ENCODE peak calls at places on chromosomes 7 and 10, in seven cellular contexts. One of them, this sample, is unnamed.

GRCh38 chr7:54798569-54798968 is 39.6 kb upstream of the SEC61G start:
- DNase-seq in NCI-H1930: no peak
- DNase-seq in GM12892: no peak
- DNase-seq in progenitor cell of endocrine pancreas: no peak
- DNase-seq in NCI-H460: no peak
- DNase-seq in caudate nucleus: no peak
- DNase-seq in fibroblast of mammary gland: no peak
- DNase-seq in this sample: no peak

GRCh38 chr10:131885391-131886165 is 15.2 kb upstream of the PPP2R2D start:
- DNase-seq in NCI-H1930: no peak
- DNase-seq in GM12892: peak
- DNase-seq in progenitor cell of endocrine pancreas: peak
- DNase-seq in NCI-H460: peak
- DNase-seq in caudate nucleus: peak
- DNase-seq in fibroblast of mammary gland: peak
- DNase-seq in this sample: peak

GRCh38 chr10:14450041-14450491 is 119.3 kb upstream of the FRMD4A start:
- DNase-seq in NCI-H1930: no peak
- DNase-seq in GM12892: no peak
- DNase-seq in progenitor cell of endocrine pancreas: no peak
- DNase-seq in NCI-H460: no peak
- DNase-seq in caudate nucleus: no peak
- DNase-seq in fibroblast of mammary gland: no peak
- DNase-seq in this sample: no peak

GRCh38 chr10:119315128-119316001 is 108.0 kb downstream of the GRK5 start:
- DNase-seq in NCI-H1930: no peak
- DNase-seq in GM12892: peak
- DNase-seq in progenitor cell of endocrine pancreas: no peak
- DNase-seq in NCI-H460: peak
- DNase-seq in caudate nucleus: no peak
- DNase-seq in fibroblast of mammary gland: peak
- DNase-seq in this sample: no peak

GRCh38 chr7:111650456-111650999 is 88.2 kb upstream of the IMMP2L start:
- DNase-seq in NCI-H1930: no peak
- DNase-seq in GM12892: no peak
- DNase-seq in progenitor cell of endocrine pancreas: no peak
- DNase-seq in NCI-H460: peak
- DNase-seq in caudate nucleus: no peak
- DNase-seq in fibroblast of mammary gland: peak
- DNase-seq in this sample: no peak

GRCh38 chr7:873367-874002 is 2.9 kb upstream of the GET4 start:
- DNase-seq in NCI-H1930: peak
- DNase-seq in GM12892: peak
- DNase-seq in progenitor cell of endocrine pancreas: peak
- DNase-seq in NCI-H460: peak
- DNase-seq in caudate nucleus: peak
- DNase-seq in fibroblast of mammary gland: peak
- DNase-seq in this sample: peak

GRCh38 chr7:100175296-100175935 is 1.8 kb downstream of the GPC2 start:
- DNase-seq in NCI-H1930: no peak
- DNase-seq in GM12892: no peak
- DNase-seq in progenitor cell of endocrine pancreas: no peak
- DNase-seq in NCI-H460: no peak
- DNase-seq in caudate nucleus: no peak
- DNase-seq in fibroblast of mammary gland: no peak
- DNase-seq in this sample: no peak

GRCh38 chr10:25912796-25913195 is 21.2 kb upstream of the MYO3A start:
- DNase-seq in NCI-H1930: no peak
- DNase-seq in GM12892: no peak
- DNase-seq in progenitor cell of endocrine pancreas: no peak
- DNase-seq in NCI-H460: no peak
- DNase-seq in caudate nucleus: no peak
- DNase-seq in fibroblast of mammary gland: no peak
- DNase-seq in this sample: no peak

GRCh38 chr10:124703778-124704427 is 40.3 kb downstream of the FAM53B start:
- DNase-seq in NCI-H1930: no peak
- DNase-seq in GM12892: no peak
- DNase-seq in progenitor cell of endocrine pancreas: no peak
- DNase-seq in NCI-H460: no peak
- DNase-seq in caudate nucleus: peak
- DNase-seq in fibroblast of mammary gland: peak
- DNase-seq in this sample: no peak

GRCh38 chr7:98968621-98969020 is 90.3 kb downstream of the TRRAP start:
- DNase-seq in NCI-H1930: no peak
- DNase-seq in GM12892: no peak
- DNase-seq in progenitor cell of endocrine pancreas: no peak
- DNase-seq in NCI-H460: no peak
- DNase-seq in caudate nucleus: no peak
- DNase-seq in fibroblast of mammary gland: no peak
- DNase-seq in this sample: no peak

GRCh38 chr10:33126118-33126517 is 168.1 kb upstream of the ITGB1 start:
- DNase-seq in NCI-H1930: no peak
- DNase-seq in GM12892: no peak
- DNase-seq in progenitor cell of endocrine pancreas: no peak
- DNase-seq in NCI-H460: no peak
- DNase-seq in caudate nucleus: no peak
- DNase-seq in fibroblast of mammary gland: no peak
- DNase-seq in this sample: peak

GRCh38 chr7:105189859-105190492 is 176.0 kb downstream of the KMT2E start:
- DNase-seq in NCI-H1930: no peak
- DNase-seq in GM12892: no peak
- DNase-seq in progenitor cell of endocrine pancreas: no peak
- DNase-seq in NCI-H460: no peak
- DNase-seq in caudate nucleus: no peak
- DNase-seq in fibroblast of mammary gland: no peak
- DNase-seq in this sample: no peak

GRCh38 chr7:135962802-135963201 is 14.4 kb downstream of the MTPN start:
- DNase-seq in NCI-H1930: no peak
- DNase-seq in GM12892: no peak
- DNase-seq in progenitor cell of endocrine pancreas: no peak
- DNase-seq in NCI-H460: no peak
- DNase-seq in caudate nucleus: no peak
- DNase-seq in fibroblast of mammary gland: no peak
- DNase-seq in this sample: no peak

This sample was measured in foreskin melanocyte.